ENCODE peak calls at places on chromosomes 16 and 17, in eight cellular contexts. X is head of caudate nucleus; C is activated CD4-positive, CD25-positive, alpha-beta regulatory T cell treated with anti-CD3 and anti-CD28 coated beads, Interleukin-2, amount 50 U/mL, for 72 hours; D is NCI-H524; Y is suprapubic skin; H is NCI-H1436; Z is stimulated activated CD4-positive, alpha-beta T cell treated with anti-CD3 and anti-CD28 coated beads, TNF-alpha, amount 100 ng/mL, for 1 hour; J is ACHN. R is an unnamed sample.

GRCh38 chr16:3051009-3051408 is 4.6 kb downstream of the MMP25 start:
- DNase-seq in X (no peak), C (no peak), D (no peak), Y (no peak), H (no peak), Z (no peak), J (no peak), R (no peak)

GRCh38 chr17:35726609-35727460 is 4.6 kb upstream of the RASL10B start:
- DNase-seq in X (peak; percentile 48), C (no peak), D (no peak), Y (no peak), H (peak; percentile 66), Z (no peak), J (peak; percentile 61), R (peak; percentile 91)

GRCh38 chr16:84071151-84071550 is 28.6 kb upstream of the SLC38A8 start:
- DNase-seq in X (no peak), C (no peak), D (no peak), Y (no peak), H (no peak), Z (no peak), J (no peak), R (no peak)

GRCh38 chr17:57342141-57342540 is 85.8 kb downstream of the MSI2 start:
- DNase-seq in X (no peak), C (no peak), D (no peak), Y (no peak), H (no peak), Z (no peak), J (no peak), R (no peak)

GRCh38 chr16:10180771-10181163 is 1.5 kb downstream of the GRIN2A start:
- DNase-seq in X (peak; percentile 87), C (no peak), D (peak; percentile 42), Y (no peak), H (no peak), Z (no peak), J (peak; percentile 35), R (no peak)

GRCh38 chr16:16021988-16022682 is 72.7 kb downstream of the ABCC1 start:
- DNase-seq in X (peak; percentile 79), C (no peak), D (peak; percentile 21), Y (peak; percentile 97), H (no peak), Z (no peak), J (peak; percentile 98), R (peak; percentile 79)

GRCh38 chr17:8964801-8965393 is 610 bp downstream of the PIK3R5 start:
- DNase-seq in X (no peak), C (peak; percentile 57), D (no peak), Y (no peak), H (no peak), Z (no peak), J (no peak), R (no peak)

GRCh38 chr16:88736496-88736895 is 30.2 kb downstream of the CTU2 start:
- DNase-seq in X (no peak), C (no peak), D (no peak), Y (no peak), H (no peak), Z (no peak), J (no peak), R (no peak)

GRCh38 chr17:50207318-50207717 is 5.9 kb upstream of the COL1A1 start:
- DNase-seq in X (no peak), C (peak; percentile 4), D (no peak), Y (no peak), H (no peak), Z (no peak), J (no peak), R (no peak)

GRCh38 chr17:6640536-6641373 is at the start of the genes KIAA0753 and TXNDC17:
- DNase-seq in X (peak; percentile 96), C (peak; percentile 96), D (peak; percentile 76), Y (peak; percentile 94), H (peak; percentile 82), Z (peak; percentile 66), J (peak; percentile 93), R (peak; percentile 67)

GRCh38 chr17:33523577-33523981 is 230.5 kb upstream of the ASIC2 start:
- DNase-seq in X (peak; percentile 48), C (no peak), D (no peak), Y (peak; percentile 78), H (no peak), Z (no peak), J (no peak), R (no peak)

GRCh38 chr17:45408611-45409421 is 23.9 kb downstream of the ARHGAP27 start:
- DNase-seq in X (no peak), C (no peak), D (peak; percentile 84), Y (no peak), H (no peak), Z (no peak), J (no peak), R (no peak)

R was measured in AG09309.